ENCODE peak calls at places on chromosomes 13 and 19, in ten cellular contexts. Q, D, M, J, E, Y, F, N, R and B are unnamed samples.

GRCh38 chr19:58317481-58318072 is 9.2 kb upstream of the ZSCAN22 start:
- DNase-seq in Q (no peak), D (no peak), M (no peak), J (no peak), E (peak), Y (no peak), F (no peak), N (peak), R (no peak), B (peak)

GRCh38 chr19:9937001-9937411 is 691 bp upstream of the OLFM2 start:
- DNase-seq in Q (no peak), D (no peak), M (no peak), J (no peak), E (no peak), Y (no peak), F (no peak), N (no peak), R (peak), B (no peak)

GRCh38 chr19:14347999-14348889 is 33.0 kb upstream of the ADGRE5 start:
- DNase-seq in Q (no peak), D (peak), M (peak), J (peak), E (peak), Y (peak), F (peak), N (peak), R (peak), B (peak)

GRCh38 chr19:40366697-40367561 is 18.4 kb downstream of the PLD3 start:
- DNase-seq in Q (no peak), D (no peak), M (no peak), J (no peak), E (no peak), Y (peak), F (peak), N (peak), R (no peak), B (peak)

GRCh38 chr19:55350620-55351315 is 3.8 kb downstream of the COX6B2 start:
- DNase-seq in Q (no peak), D (no peak), M (no peak), J (no peak), E (no peak), Y (no peak), F (no peak), N (no peak), R (no peak), B (no peak)

GRCh38 chr13:108987488-108987887 is 358.1 kb downstream of the MYO16 start:
- DNase-seq in Q (no peak), D (no peak), M (no peak), J (no peak), E (no peak), Y (no peak), F (no peak), N (peak), R (no peak), B (no peak)

GRCh38 chr13:98141938-98142426 is 912 bp upstream of the FARP1 start:
- DNase-seq in Q (no peak), D (no peak), M (peak), J (no peak), E (no peak), Y (peak), F (peak), N (no peak), R (peak), B (peak)

GRCh38 chr19:1266818-1267440 is 2.2 kb upstream of the CIRBP start:
- DNase-seq in Q (no peak), D (peak), M (peak), J (no peak), E (no peak), Y (peak), F (peak), N (no peak), R (no peak), B (peak)

GRCh38 chr13:31887311-31887710 is 144.3 kb upstream of the FRY start:
- DNase-seq in Q (no peak), D (no peak), M (no peak), J (no peak), E (no peak), Y (no peak), F (no peak), N (peak), R (no peak), B (no peak)

GRCh38 chr19:5691930-5692784 is 2.1 kb downstream of the RPL36 start:
- DNase-seq in Q (no peak), D (no peak), M (no peak), J (no peak), E (no peak), Y (no peak), F (no peak), N (no peak), R (no peak), B (no peak)

GRCh38 chr13:47330031-47330430 is 433.2 kb upstream of the HTR2A start:
- DNase-seq in Q (no peak), D (no peak), M (no peak), J (no peak), E (no peak), Y (no peak), F (no peak), N (no peak), R (no peak), B (no peak)

GRCh38 chr19:5805465-5806132 is 732 bp downstream of the NRTN start:
- DNase-seq in Q (no peak), D (peak), M (no peak), J (peak), E (peak), Y (peak), F (peak), N (peak), R (peak), B (peak)

GRCh38 chr13:48160879-48161278 is 66.0 kb upstream of the MED4 start:
- DNase-seq in Q (no peak), D (no peak), M (no peak), J (no peak), E (peak), Y (no peak), F (no peak), N (peak), R (no peak), B (no peak)

GRCh38 chr19:47026889-47027288 is 7.3 kb downstream of the NPAS1 start:
- DNase-seq in Q (no peak), D (no peak), M (no peak), J (no peak), E (no peak), Y (no peak), F (no peak), N (no peak), R (no peak), B (no peak)

GRCh38 chr19:29526730-29527499 is 1.1 kb downstream of the VSTM2B start:
- DNase-seq in Q (no peak), D (no peak), M (no peak), J (peak), E (no peak), Y (no peak), F (peak), N (no peak), R (no peak), B (peak)

GRCh38 chr13:46145950-46146349 is 36.0 kb downstream of the LCP1 start:
- DNase-seq in Q (no peak), D (no peak), M (no peak), J (no peak), E (no peak), Y (no peak), F (no peak), N (no peak), R (no peak), B (no peak)

GRCh38 chr13:111513766-111514611 is 193.5 kb downstream of the TEX29 start:
- DNase-seq in Q (no peak), D (no peak), M (no peak), J (no peak), E (no peak), Y (no peak), F (no peak), N (no peak), R (no peak), B (no peak)

GRCh38 chr13:46885018-46885417 is 11.8 kb downstream of the HTR2A start:
- DNase-seq in Q (no peak), D (no peak), M (no peak), J (no peak), E (no peak), Y (no peak), F (no peak), N (peak), R (no peak), B (no peak)

GRCh38 chr13:25153736-25154135 is 18.4 kb downstream of the AMER2 start:
- DNase-seq in Q (no peak), D (no peak), M (no peak), J (no peak), E (no peak), Y (no peak), F (no peak), N (no peak), R (no peak), B (no peak)

GRCh38 chr13:114064516-114065140 is 67.8 kb downstream of the RASA3 start:
- DNase-seq in Q (no peak), D (no peak), M (peak), J (no peak), E (peak), Y (no peak), F (no peak), N (peak), R (no peak), B (no peak)

GRCh38 chr13:45142440-45143345 is 22.4 kb downstream of the GTF2F2 start:
- DNase-seq in Q (no peak), D (no peak), M (no peak), J (no peak), E (peak), Y (no peak), F (no peak), N (peak), R (no peak), B (no peak)

GRCh38 chr13:39634956-39635355 is 20.5 kb upstream of the COG6 start:
- DNase-seq in Q (no peak), D (no peak), M (no peak), J (no peak), E (no peak), Y (no peak), F (no peak), N (no peak), R (no peak), B (no peak)

GRCh38 chr13:80131204-80131603 is 209.7 kb downstream of the SPRY2 start:
- DNase-seq in Q (peak), D (no peak), M (peak), J (no peak), E (peak), Y (peak), F (peak), N (peak), R (no peak), B (peak)

GRCh38 chr19:34766386-34766785 is 6.6 kb downstream of the ZNF599 start:
- DNase-seq in Q (no peak), D (no peak), M (no peak), J (no peak), E (no peak), Y (no peak), F (no peak), N (no peak), R (no peak), B (no peak)

GRCh38 chr13:50170447-50171037 is 155.3 kb downstream of the KCNRG start:
- DNase-seq in Q (no peak), D (no peak), M (no peak), J (no peak), E (peak), Y (no peak), F (no peak), N (no peak), R (no peak), B (no peak)
- TF ChIP-seq CTCF in Q (peak), D (peak), M (no peak), J (no peak), E (peak), Y (no peak), F (no peak), N (no peak), R (no peak), B (no peak)

GRCh38 chr19:17075035-17075859 is at the start of the genes HAUS8 and MYO9B:
- DNase-seq in Q (peak), D (peak), M (peak), J (peak), E (peak), Y (peak), F (peak), N (peak), R (peak), B (peak)
- TF ChIP-seq CTCF in Q (no peak), D (no peak), M (no peak), J (no peak), E (no peak), Y (no peak), F (no peak), N (no peak), R (no peak), B (no peak)

DNA sequence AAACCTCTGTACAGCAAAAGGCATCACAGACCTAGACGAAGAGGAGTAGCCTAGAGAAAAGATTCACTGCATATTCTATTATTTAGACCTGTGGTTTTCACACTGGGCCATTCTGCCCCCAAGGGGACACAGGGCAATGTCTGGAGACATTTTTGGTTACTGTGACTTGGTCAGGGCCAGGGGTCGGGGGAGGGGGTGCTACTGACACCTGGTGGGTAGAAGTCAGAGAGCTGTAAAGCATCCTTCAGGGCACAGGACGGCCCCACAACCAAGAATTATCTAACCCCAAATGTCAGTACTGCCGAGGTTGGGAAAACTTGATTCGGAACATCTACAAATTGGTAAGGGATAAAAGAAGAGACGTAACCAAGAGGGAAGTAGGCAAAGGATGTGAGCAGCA is 11.3 kb downstream of the ELAVL1 start:
- DNase-seq in Q (no peak), D (no peak), M (no peak), J (no peak), E (no peak), Y (no peak), F (no peak), N (no peak), R (no peak), B (no peak)
- TF ChIP-seq CTCF in Q (no peak), D (no peak), M (no peak), J (no peak), E (no peak), Y (no peak), F (no peak), N (no peak), R (no peak), B (no peak)

GRCh38 chr13:51233117-51233826 is 11.1 kb downstream of the FAM124A start:
- DNase-seq in Q (no peak), D (no peak), M (no peak), J (no peak), E (no peak), Y (no peak), F (no peak), N (no peak), R (no peak), B (no peak)

GRCh38 chr13:51235186-51235585 is 13.0 kb downstream of the FAM124A start:
- DNase-seq in Q (no peak), D (no peak), M (no peak), J (no peak), E (no peak), Y (no peak), F (no peak), N (no peak), R (no peak), B (no peak)

GRCh38 chr13:51237887-51238286 is 15.7 kb downstream of the FAM124A start:
- DNase-seq in Q (no peak), D (no peak), M (no peak), J (no peak), E (no peak), Y (no peak), F (no peak), N (no peak), R (no peak), B (no peak)

GRCh38 chr13:51234676-51235075 is 12.5 kb downstream of the FAM124A start:
- DNase-seq in Q (no peak), D (no peak), M (no peak), J (no peak), E (no peak), Y (no peak), F (no peak), N (no peak), R (no peak), B (no peak)

DNA sequence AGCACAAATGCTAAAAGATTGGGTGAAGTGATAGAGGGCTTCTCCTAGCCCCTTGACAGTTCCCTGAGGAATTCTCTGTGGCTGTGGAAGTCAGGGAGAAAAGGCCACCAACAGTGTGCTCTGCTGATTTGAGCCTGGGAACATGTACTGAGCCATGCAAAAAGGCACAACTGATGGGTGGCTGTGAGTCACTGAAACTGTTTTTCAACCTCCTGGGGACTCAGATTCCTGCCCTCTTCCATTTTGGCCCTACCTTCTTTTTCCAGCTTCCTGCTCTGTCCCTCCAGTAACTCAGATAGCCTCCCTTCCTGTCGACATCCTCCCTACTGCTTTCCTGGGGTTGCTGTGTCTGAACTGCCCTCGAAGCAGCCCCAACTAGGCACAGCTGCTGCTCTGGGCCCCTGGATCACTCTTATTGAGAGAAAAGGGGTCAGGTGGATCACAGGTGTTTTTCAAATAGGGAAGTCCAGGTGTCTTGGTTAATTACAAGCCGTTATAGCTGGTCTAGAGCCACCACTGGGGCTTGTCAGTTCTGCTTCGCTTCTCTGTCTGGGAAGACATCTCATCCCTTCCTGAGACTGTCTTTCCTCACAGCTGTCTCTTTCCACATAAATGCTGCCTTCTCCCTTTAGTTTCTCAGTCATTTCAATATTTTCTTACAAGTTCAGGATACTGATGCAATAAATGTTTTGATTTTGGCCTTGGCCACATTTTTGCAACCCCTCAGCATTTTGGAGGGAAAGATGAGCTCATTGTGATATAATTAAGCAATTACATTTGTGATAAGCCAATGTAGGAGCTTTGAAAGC is 13.8 kb downstream of the FAM124A start:
- DNase-seq in Q (no peak), D (no peak), M (no peak), J (no peak), E (no peak), Y (no peak), F (no peak), N (no peak), R (no peak), B (no peak)
- TF ChIP-seq CTCF in Q (no peak), D (no peak), M (no peak), J (no peak), E (no peak), Y (no peak), F (no peak), N (no peak), R (no peak), B (no peak)

GRCh38 chr13:70568571-70568970 is 460.3 kb upstream of the KLHL1 start:
- DNase-seq in Q (no peak), D (no peak), M (no peak), J (peak), E (peak), Y (no peak), F (no peak), N (peak), R (peak), B (peak)
- TF ChIP-seq CTCF in Q (peak), D (no peak), M (peak), J (peak), E (peak), Y (no peak), F (peak), N (no peak), R (peak), B (peak)